ENCODE peak calls at places on chromosomes 16 and 17, in six cellular contexts. G is A549, F is NB4, P is K562, B is HepG2, D is GM12878. H is an unnamed sample.

GRCh38 chr17:68908045-68908444 is 47.1 kb downstream of the ABCA8 start:
- DNase-seq in P (no peak), D (peak; percentile 41), B (peak; percentile 79), G (no peak), F (no peak), H (no peak)

GRCh38 chr16:48580925-48581500 is 29.0 kb downstream of the N4BP1 start:
- DNase-seq in D (no peak), B (no peak), P (no peak), F (no peak), G (no peak), H (peak; percentile 24)

GRCh38 chr16:48862087-48862532 is 252.1 kb upstream of the N4BP1 start:
- DNase-seq in F (no peak), G (no peak), B (no peak), D (no peak), P (no peak), H (no peak)

GRCh38 chr17:1709971-1710806 is at the start of gene TLCD2:
- DNase-seq in B (no peak), D (no peak), P (peak; percentile 64), F (no peak), G (peak; percentile 92), H (peak; percentile 62)

GRCh38 chr17:1087381-1088241 is 90.7 kb downstream of the TIMM22 start:
- DNase-seq in B (no peak), D (no peak), F (no peak), G (peak; percentile 64), P (peak; percentile 81), H (peak; percentile 84)

GRCh38 chr17:75774988-75775668 is 9.5 kb upstream of the UNK start:
- DNase-seq in G (no peak), D (no peak), F (no peak), B (no peak), P (no peak), H (no peak)

GRCh38 chr16:1942810-1943726 is at the start of gene MSRB1:
- DNase-seq in D (peak; percentile 91), G (peak; percentile 97), B (peak; percentile 98), P (peak; percentile 99), F (peak; percentile 98), H (peak; percentile 99)

GRCh38 chr16:11391576-11391975 is 46.3 kb downstream of the RMI2 start:
- DNase-seq in G (no peak), P (no peak), B (no peak), D (no peak), F (no peak), H (no peak)

GRCh38 chr17:2144701-2145100 is 89.8 kb downstream of the HIC1 start:
- DNase-seq in P (no peak), F (no peak), D (no peak), G (no peak), B (no peak), H (no peak)

GRCh38 chr17:66849851-66850580 is 15.1 kb downstream of the CACNG5 start:
- DNase-seq in G (no peak), P (no peak), F (no peak), D (no peak), B (no peak), H (no peak)

GRCh38 chr16:23027386-23027785 is 121.9 kb downstream of the USP31 start:
- DNase-seq in D (no peak), G (no peak), B (no peak), F (no peak), P (no peak), H (no peak)

GRCh38 chr16:56193951-56194726 is 2.9 kb downstream of the GNAO1 start:
- DNase-seq in G (peak; percentile 54), F (peak; percentile 20), P (peak; percentile 88), B (peak; percentile 66), D (no peak), H (peak; percentile 68)

GRCh38 chr17:39816272-39816671 is 47.8 kb downstream of the IKZF3 start:
- DNase-seq in G (no peak), D (no peak), F (no peak), B (no peak), P (no peak), H (no peak)

GRCh38 chr17:39810939-39811728 is 53.0 kb downstream of the IKZF3 start:
- DNase-seq in B (no peak), G (no peak), P (no peak), D (no peak), F (no peak), H (no peak)

GRCh38 chr17:39813631-39814030 is 50.5 kb downstream of the IKZF3 start:
- DNase-seq in P (no peak), G (no peak), B (no peak), D (no peak), F (peak; percentile 43), H (no peak)

GRCh38 chr17:39812466-39812865 is 51.6 kb downstream of the IKZF3 start:
- DNase-seq in B (no peak), P (no peak), G (no peak), D (no peak), F (no peak), H (no peak)

DNA sequence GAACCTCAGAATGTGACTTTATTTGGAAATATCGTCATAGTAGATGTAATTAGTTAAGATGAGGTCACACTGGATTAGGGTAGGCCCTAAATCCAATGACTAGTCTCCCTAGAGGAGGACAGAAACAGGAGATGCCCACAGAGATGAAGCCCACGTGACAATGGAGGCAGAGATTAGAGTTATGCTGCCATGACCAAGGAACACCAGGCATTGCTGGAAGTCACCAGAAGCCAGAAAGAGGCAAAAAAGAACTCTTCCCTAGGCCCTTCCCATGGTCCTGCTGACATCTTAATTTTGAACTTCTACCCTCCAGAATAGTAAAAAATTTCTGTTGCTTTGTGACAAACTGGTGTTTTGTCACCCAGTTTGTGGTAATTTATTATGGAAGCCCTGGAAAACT is 49.6 kb downstream of the IKZF3 start:
- DNase-seq in B (no peak), P (no peak), D (no peak), F (no peak), G (no peak), H (no peak)
- TF ChIP-seq MYC in B (no peak), P (no peak), D (no peak), F (no peak), G (no peak), H (no peak)

GRCh38 chr17:34581446-34582184 is 2.2 kb downstream of the TMEM132E start:
- DNase-seq in F (no peak), B (no peak), G (no peak), P (no peak), D (no peak), H (no peak)
- H3K4me3 ChIP-seq in F (no peak overlapping the region), B (no peak overlapping the region), G (peak overlapping the region; percentile 48), P (no peak overlapping the region), D (no peak overlapping the region), H (no peak overlapping the region)

DNA sequence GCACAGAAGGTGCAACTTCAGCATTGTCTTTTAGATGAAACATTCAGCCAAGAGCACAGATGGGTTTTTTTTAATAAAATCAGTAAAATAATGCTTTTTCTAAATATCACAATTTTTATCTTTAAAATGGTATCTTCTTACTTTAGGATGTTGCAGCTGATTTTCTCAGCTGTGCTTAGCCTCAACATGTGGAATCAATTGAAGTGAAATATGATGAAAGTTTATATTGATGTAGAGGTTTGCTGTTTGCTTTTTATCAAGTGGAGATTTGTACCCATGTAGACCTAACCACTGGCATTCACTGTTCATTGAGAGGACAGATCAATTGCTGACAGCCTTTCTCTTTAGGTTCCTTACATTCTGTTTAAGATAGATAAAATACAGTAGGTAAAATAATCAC is 107.8 kb downstream of the CYB561 start:
- DNase-seq in F (no peak), B (no peak), D (no peak), G (no peak), P (no peak), H (no peak)
- TF ChIP-seq MYC in F (no peak), B (no peak), D (no peak), G (no peak), P (no peak), H (no peak)

DNA sequence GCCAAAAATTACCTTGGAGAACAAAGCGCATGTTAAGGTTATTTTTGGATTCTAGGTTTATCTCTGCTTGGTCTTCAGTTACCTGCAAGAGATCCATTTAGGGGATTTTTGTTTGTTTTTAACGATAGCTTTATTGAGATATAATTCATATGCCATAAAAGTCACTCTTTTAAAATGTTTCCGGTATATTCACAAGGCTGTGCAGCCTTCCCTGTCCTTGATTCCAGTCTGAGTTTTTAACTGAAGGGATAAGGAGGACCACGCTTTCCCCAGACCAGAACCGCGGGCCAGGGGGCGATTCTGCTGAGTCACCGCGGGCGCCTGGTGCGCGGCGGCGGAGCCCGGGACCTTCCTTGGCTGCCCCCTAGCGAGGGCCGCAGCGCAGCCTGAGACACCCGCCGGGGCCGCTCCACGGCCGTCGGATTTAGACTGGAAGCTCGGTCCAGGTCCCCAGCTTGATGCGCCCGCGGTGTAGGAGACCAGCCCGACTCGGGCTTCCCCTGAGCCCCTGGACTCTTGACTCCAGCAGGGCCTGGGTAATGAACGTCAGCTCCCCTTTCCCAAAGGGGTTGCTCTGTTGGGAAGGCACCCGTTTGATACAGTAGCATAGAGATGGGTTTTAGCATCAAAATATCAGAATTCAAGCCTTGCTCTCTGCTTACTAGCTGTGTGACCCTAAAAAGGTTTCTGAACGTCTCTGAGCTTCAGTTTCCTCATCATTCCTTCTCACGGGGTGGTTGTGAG is 50.0 kb upstream of the STH start:
- DNase-seq in B (peak; percentile 61), D (no peak), P (peak; percentile 87), F (peak; percentile 75), G (peak; percentile 94), H (peak; percentile 66)
- H3K4me3 ChIP-seq in B (no peak overlapping the region), D (no peak overlapping the region), P (no peak overlapping the region), F (no peak overlapping the region), G (peak overlapping the region; percentile 7), H (no peak overlapping the region)

DNA sequence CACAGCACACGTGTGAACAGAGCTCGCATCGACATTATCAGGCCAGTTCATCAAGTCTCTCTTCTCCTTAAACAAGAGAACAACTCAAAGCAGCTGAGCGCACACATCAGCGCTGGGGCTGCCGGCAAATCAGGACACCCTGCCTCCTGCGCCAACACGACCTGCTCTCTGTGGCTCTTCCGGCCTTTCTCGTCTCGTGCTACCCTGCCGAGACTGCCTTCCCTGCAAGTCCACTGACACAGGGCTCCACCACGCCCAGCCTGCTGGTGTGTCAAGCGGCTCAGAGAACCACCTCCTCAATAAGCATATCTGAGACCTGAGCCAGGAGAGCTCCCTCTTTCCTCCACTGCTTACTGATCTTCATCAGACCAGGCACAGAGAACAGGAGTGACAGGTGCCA is 96.9 kb downstream of the ZNF778 start:
- DNase-seq in P (no peak), G (no peak), B (no peak), D (no peak), F (no peak), H (no peak)
- TF ChIP-seq MYC in P (no peak), G (no peak), B (no peak), D (no peak), F (no peak), H (no peak)

GRCh38 chr17:79811036-79811887 is 14.4 kb upstream of the CBX8 start:
- DNase-seq in P (peak; percentile 77), G (peak; percentile 94), B (peak; percentile 64), D (no peak), F (peak; percentile 74), H (peak; percentile 33)

GRCh38 chr17:79810138-79811027 is 13.5 kb upstream of the CBX8 start:
- DNase-seq in F (peak; percentile 84), P (peak; percentile 88), B (peak; percentile 83), D (no peak), G (peak; percentile 92), H (peak; percentile 64)

GRCh38 chr17:79812206-79812968 is 15.5 kb upstream of the CBX8 start:
- DNase-seq in D (no peak), B (no peak), G (no peak), F (no peak), P (no peak), H (no peak)

GRCh38 chr17:79812969-79813825 is 16.3 kb upstream of the CBX8 start:
- DNase-seq in D (no peak), P (peak; percentile 86), B (no peak), F (no peak), G (peak; percentile 64), H (no peak)

DNA sequence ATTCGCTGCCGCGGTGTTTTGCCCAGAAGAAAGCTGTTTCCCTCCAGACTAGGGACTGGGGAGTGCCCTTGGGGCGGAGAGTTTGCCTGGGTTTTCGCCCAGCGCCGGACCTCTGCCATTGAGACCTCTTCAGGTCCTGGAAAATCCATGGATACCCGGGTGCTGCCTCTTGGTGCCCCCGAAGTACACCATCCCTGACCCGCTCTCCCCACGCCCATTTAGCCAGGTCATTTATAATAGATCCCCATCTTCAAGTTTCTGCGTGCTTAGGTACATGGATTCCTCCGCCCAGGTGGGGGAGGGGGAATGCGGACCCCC is 15.0 kb upstream of the CBX8 start:
- DNase-seq in P (no peak), F (no peak), B (no peak), G (no peak), D (no peak), H (no peak)
- H3K4me3 ChIP-seq in P (no peak overlapping the region), F (no peak overlapping the region), B (no peak overlapping the region), G (peak overlapping the region; percentile 51), D (no peak overlapping the region), H (no peak overlapping the region)